ENCODE peak calls at places on chromosomes 1 and 21, in five cellular contexts. C is breast epithelium; W is HCT116; X is CD4-positive, alpha-beta memory T cell; J is uterus. Z is an unnamed sample.

GRCh38 chr1:94741510-94741909 is 78.6 kb upstream of the SLC44A3 start:
- DNase-seq in C (no peak), W (no peak), X (no peak), J (no peak), Z (no peak)

GRCh38 chr1:229869225-229869624 is 197.8 kb upstream of the GALNT2 start:
- DNase-seq in C (no peak), W (no peak), X (no peak), J (no peak), Z (no peak)

GRCh38 chr1:119724611-119725218 is 13.0 kb downstream of the PHGDH start:
- DNase-seq in C (no peak), W (no peak), X (no peak), J (no peak), Z (no peak)

GRCh38 chr1:114819869-114820268 is 34.8 kb upstream of the SYCP1 start:
- DNase-seq in C (no peak), W (no peak), X (no peak), J (no peak), Z (no peak)

GRCh38 chr1:198157847-198158765 is 1.3 kb downstream of the NEK7 start:
- DNase-seq in C (no peak), W (no peak), X (peak; percentile 36), J (no peak), Z (peak; percentile 22)

GRCh38 chr1:151825811-151826660 is 5.6 kb downstream of the RORC start:
- DNase-seq in C (no peak), W (no peak), X (peak; percentile 37), J (no peak), Z (no peak)

GRCh38 chr1:81808760-81809159 is 8.0 kb downstream of the ADGRL2 start:
- DNase-seq in C (no peak), W (no peak), X (no peak), J (no peak), Z (peak; percentile 42)

GRCh38 chr1:192104135-192104534 is 54.1 kb upstream of the RGS18 start:
- DNase-seq in C (no peak), W (no peak), X (no peak), J (no peak), Z (no peak)

GRCh38 chr1:226649780-226650179 is 89.3 kb downstream of the ITPKB start:
- DNase-seq in C (no peak), W (no peak), X (peak; percentile 36), J (no peak), Z (no peak)

GRCh38 chr1:155598842-155599331 is 11.1 kb upstream of the MSTO1 start:
- DNase-seq in C (no peak), W (no peak), X (peak; percentile 3), J (no peak), Z (peak; percentile 78)

GRCh38 chr21:21997390-21998333 is 999.5 kb downstream of the NCAM2 start:
- DNase-seq in C (no peak), W (no peak), X (no peak), J (no peak), Z (no peak)

GRCh38 chr21:41366522-41367151 is 4.8 kb downstream of the MX2 start:
- DNase-seq in C (no peak), W (no peak), X (no peak), J (no peak), Z (no peak)

GRCh38 chr1:167094690-167095089 is 815 bp downstream of the STYXL2 start:
- DNase-seq in C (no peak), W (no peak), X (no peak), J (no peak), Z (no peak)

GRCh38 chr1:218209351-218209861 is 75.7 kb upstream of the RRP15 start:
- DNase-seq in C (no peak), W (peak; percentile 21), X (no peak), J (no peak), Z (no peak)

GRCh38 chr1:35797380-35797779 is 10.4 kb upstream of the AGO4 start:
- DNase-seq in C (no peak), W (no peak), X (no peak), J (no peak), Z (no peak)

GRCh38 chr1:100400332-100400933 is 48.1 kb downstream of the CDC14A start:
- DNase-seq in C (no peak), W (no peak), X (peak; percentile 83), J (no peak), Z (peak; percentile 33)

GRCh38 chr1:168121314-168122029 is 15.3 kb downstream of the GPR161 start:
- DNase-seq in C (peak; percentile 55), W (no peak), X (no peak), J (peak; percentile 89), Z (no peak)

GRCh38 chr1:68223714-68224113 is 8.6 kb downstream of the WLS start:
- DNase-seq in C (no peak), W (no peak), X (no peak), J (no peak), Z (no peak)
- H3K4me1 ChIP-seq in C (no peaks in the 10 kb centered on the region), W (no peaks in the 10 kb centered on the region), X (no peaks in the 10 kb centered on the region), J (no peaks in the 10 kb centered on the region), Z (peaks cover 2% of the 10 kb centered on the region)

DNA sequence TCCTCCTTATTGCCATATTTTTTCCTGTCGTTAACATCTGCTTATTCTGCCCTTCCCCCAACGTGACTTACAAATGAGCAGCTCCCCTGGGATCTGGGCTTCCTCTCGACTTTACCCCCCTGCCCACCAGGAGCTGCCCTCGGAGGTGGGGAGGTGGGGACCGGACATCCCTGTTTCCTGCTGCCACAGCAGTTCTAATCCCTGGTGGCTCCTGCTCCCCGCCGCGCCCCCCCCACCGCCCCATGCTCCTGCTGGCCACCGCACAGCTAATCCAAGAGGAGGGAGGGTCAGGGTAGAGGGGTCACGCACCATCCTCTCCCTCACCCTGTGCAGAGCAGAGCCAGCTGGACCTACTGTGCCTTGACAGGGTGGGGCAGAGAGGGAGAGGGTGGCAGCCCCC is 4.4 kb upstream of the SLC27A3 start:
- DNase-seq in C (no peak), W (no peak), X (no peak), J (peak; percentile 34), Z (no peak)
- H3K36me3 ChIP-seq in C (no peaks in the 10 kb centered on the region), W (peaks cover 26% of the 10 kb centered on the region), X (peaks cover 21% of the 10 kb centered on the region), J (no peaks in the 10 kb centered on the region), Z (peaks cover 78% of the 10 kb centered on the region)

GRCh38 chr1:26857473-26857872 is 5.5 kb upstream of the SFN start:
- DNase-seq in C (no peak), W (no peak), X (no peak), J (no peak), Z (no peak)

GRCh38 chr1:26855636-26856035 is 7.3 kb upstream of the SFN start:
- DNase-seq in C (no peak), W (no peak), X (no peak), J (no peak), Z (no peak)

GRCh38 chr1:26856604-26857469 is 6.1 kb upstream of the SFN start:
- DNase-seq in C (no peak), W (no peak), X (no peak), J (no peak), Z (no peak)

GRCh38 chr1:26854953-26855352 is 8.0 kb upstream of the SFN start:
- DNase-seq in C (no peak), W (no peak), X (no peak), J (no peak), Z (no peak)

GRCh38 chr1:26856181-26856580 is 6.8 kb upstream of the SFN start:
- DNase-seq in C (no peak), W (no peak), X (no peak), J (no peak), Z (no peak)
- H3K4me1 ChIP-seq in C (no peaks in the 10 kb centered on the region), W (peaks cover 80% of the 10 kb centered on the region), X (no peaks in the 10 kb centered on the region), J (no peaks in the 10 kb centered on the region), Z (peaks cover 25% of the 10 kb centered on the region)

DNA sequence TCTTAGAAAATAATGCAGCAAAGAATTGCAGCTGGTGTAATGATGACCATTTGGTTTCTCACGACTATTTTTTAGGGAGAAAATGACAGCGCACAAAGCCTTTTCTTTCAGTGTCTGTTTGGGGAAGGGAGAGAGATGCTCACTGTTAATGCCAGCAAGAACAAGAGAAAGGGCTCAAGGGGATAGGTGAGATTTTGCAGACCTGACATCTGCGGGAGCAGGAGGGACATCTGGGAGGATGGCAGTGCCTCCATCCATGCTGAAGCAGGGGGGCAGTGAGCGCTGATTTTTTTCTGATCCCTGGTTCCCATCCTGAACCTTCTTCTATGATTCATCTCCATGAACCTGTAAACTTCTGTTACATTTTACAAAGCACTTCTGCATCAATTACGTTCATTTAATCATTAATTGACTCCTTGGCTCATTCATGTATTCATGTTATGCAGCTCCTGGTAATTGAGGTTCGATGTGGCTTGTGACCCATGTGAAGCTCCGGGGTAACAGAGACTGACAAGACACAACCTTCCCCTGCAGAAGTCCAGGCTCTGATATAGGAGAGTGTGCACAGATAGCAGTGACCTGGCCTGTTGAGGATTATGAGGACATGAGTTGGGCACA is 595.3 kb downstream of the PTPRU start:
- DNase-seq in C (no peak), W (no peak), X (no peak), J (no peak), Z (no peak)
- H3K36me3 ChIP-seq in C (no peaks in the 10 kb centered on the region), W (no peaks in the 10 kb centered on the region), X (no peaks in the 10 kb centered on the region), J (no peaks in the 10 kb centered on the region), Z (no peaks in the 10 kb centered on the region)

Z was measured in NT2/D1.